ENCODE peak calls at places on chromosomes 12 and 14, in ten cellular contexts. I is neural crest cell; N is omental fat pad; K is CD8-positive, alpha-beta T cell; X is endodermal cell; S is astrocyte of the spinal cord; U is PC-3; L is stomach; T is AG10803; Y is progenitor cell of endocrine pancreas. J is an unnamed sample.
A peak's percentile ranks its signal among the peaks of the same experiment; 100 is the strongest.

GRCh38 chr12:131385313-131386166 is 325.4 kb upstream of the SFSWAP start:
- DNase-seq in I (no peak), N (no peak), K (no peak), X (no peak), S (no peak), U (no peak), L (no peak), T (no peak), Y (no peak), J (no peak)

GRCh38 chr14:49961270-49962222 is 68.7 kb downstream of the ARF6 start:
- DNase-seq in I (no peak), N (no peak), K (no peak), X (no peak), S (peak; percentile 29), U (peak; percentile 65), L (no peak), T (no peak), Y (no peak), J (no peak)

GRCh38 chr14:91108941-91109611 is 4.8 kb upstream of the DGLUCY start:
- DNase-seq in I (no peak), N (no peak), K (peak; percentile 6), X (no peak), S (peak; percentile 22), U (peak; percentile 35), L (peak; percentile 46), T (no peak), Y (no peak), J (no peak)

GRCh38 chr12:116455540-116456306 is 103.5 kb upstream of the MAP1LC3B2 start:
- DNase-seq in I (peak; percentile 19), N (peak; percentile 73), K (no peak), X (peak; percentile 65), S (peak; percentile 97), U (peak; percentile 83), L (peak; percentile 48), T (peak; percentile 96), Y (no peak), J (peak; percentile 28)

GRCh38 chr12:113111247-113111646 is 24.3 kb downstream of the RASAL1 start:
- DNase-seq in I (no peak), N (no peak), K (no peak), X (no peak), S (no peak), U (no peak), L (no peak), T (no peak), Y (no peak), J (no peak)

GRCh38 chr14:96888593-96888992 is 91.4 kb downstream of the VRK1 start:
- DNase-seq in I (no peak), N (no peak), K (no peak), X (peak; percentile 58), S (peak; percentile 11), U (no peak), L (no peak), T (no peak), Y (no peak), J (peak; percentile 24)

GRCh38 chr12:48973531-48973930 is 2.0 kb upstream of the WNT10B start:
- DNase-seq in I (no peak), N (no peak), K (no peak), X (peak; percentile 68), S (no peak), U (no peak), L (no peak), T (no peak), Y (no peak), J (no peak)

GRCh38 chr12:69662764-69663163 is 36.3 kb downstream of the BEST3 start:
- DNase-seq in I (no peak), N (no peak), K (no peak), X (no peak), S (no peak), U (no peak), L (no peak), T (no peak), Y (no peak), J (no peak)

GRCh38 chr12:89393551-89394121 is 41.3 kb upstream of the DUSP6 start:
- DNase-seq in I (no peak), N (no peak), K (no peak), X (no peak), S (no peak), U (no peak), L (no peak), T (no peak), Y (no peak), J (no peak)

GRCh38 chr12:110224379-110225304 is 56.4 kb upstream of the ATP2A2 start:
- DNase-seq in I (no peak), N (no peak), K (no peak), X (no peak), S (peak; percentile 88), U (peak; percentile 91), L (no peak), T (peak; percentile 91), Y (no peak), J (no peak)

GRCh38 chr12:80710727-80711066 is 3.3 kb downstream of the MYF6 start:
- DNase-seq in I (no peak), N (no peak), K (no peak), X (no peak), S (no peak), U (no peak), L (no peak), T (no peak), Y (no peak), J (no peak)

GRCh38 chr14:50091240-50091914 is 25.0 kb downstream of the VCPKMT start:
- DNase-seq in I (no peak), N (no peak), K (no peak), X (no peak), S (no peak), U (no peak), L (no peak), T (no peak), Y (no peak), J (no peak)

GRCh38 chr12:70334742-70335141 is 31.3 kb upstream of the KCNMB4 start:
- DNase-seq in I (no peak), N (no peak), K (no peak), X (no peak), S (no peak), U (no peak), L (no peak), T (no peak), Y (no peak), J (no peak)

GRCh38 chr14:77590845-77591506 is 25.5 kb downstream of the SPTLC2 start:
- DNase-seq in I (no peak), N (no peak), K (no peak), X (no peak), S (no peak), U (peak; percentile 82), L (no peak), T (no peak), Y (no peak), J (no peak)

DNA sequence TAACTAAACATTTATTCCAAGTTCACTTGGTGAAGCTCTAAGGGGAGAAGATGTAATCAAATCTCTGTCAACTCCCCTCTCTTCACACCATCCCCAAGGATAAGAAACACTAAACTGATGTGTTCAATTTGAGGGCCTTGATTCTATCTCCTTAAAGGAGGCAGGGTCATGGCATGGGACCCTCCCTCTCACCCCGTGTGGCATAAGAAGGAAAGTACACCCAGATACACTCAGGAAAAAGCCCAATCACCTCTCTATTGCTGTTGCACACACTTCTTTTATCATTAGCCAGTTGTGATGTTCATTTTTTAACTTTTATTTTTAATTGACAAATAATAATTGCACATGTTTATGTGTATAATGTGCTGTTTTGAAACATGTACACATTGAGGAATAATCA is 35.1 kb downstream of the WASHC3 start:
- DNase-seq in I (no peak), N (no peak), K (no peak), X (peak; percentile 53), S (no peak), U (no peak), L (no peak), T (no peak), Y (no peak), J (no peak)
- TF ChIP-seq CTCF in I (peak; percentile 32), N (no peak), K (no peak), X (peak; percentile 59), S (no peak), U (no peak), L (no peak), T (no peak), Y (peak; percentile 11), J (peak; percentile 12)

GRCh38 chr14:102672410-102672960 is 80.0 kb downstream of the RCOR1 start:
- DNase-seq in I (no peak), N (no peak), K (no peak), X (no peak), S (no peak), U (no peak), L (no peak), T (no peak), Y (no peak), J (no peak)
- TF ChIP-seq CTCF in I (peak; percentile 27), N (no peak), K (no peak), X (peak; percentile 38), S (no peak), U (no peak), L (no peak), T (no peak), Y (no peak), J (no peak)

DNA sequence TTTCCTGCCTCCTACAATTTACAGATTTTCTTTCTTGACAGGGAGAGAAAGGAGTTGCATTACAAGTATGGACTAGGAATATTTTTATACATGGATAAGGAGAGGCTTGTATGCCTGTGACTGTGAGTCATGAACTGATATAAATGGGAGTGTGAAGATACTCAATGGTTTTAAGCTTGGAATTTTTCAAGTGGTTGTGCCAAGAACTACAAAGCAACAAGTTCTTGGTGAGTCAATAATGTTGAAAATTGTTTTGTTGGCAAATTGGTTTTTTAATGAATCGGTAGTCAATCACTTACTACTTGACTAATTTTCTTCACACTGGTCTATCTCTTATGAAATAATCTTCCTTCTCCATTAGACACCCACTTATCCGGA is 58.9 kb upstream of the HMGA2 start:
- DNase-seq in I (no peak), N (no peak), K (no peak), X (no peak), S (peak; percentile 64), U (peak; percentile 62), L (no peak), T (peak; percentile 61), Y (no peak), J (no peak)
- TF ChIP-seq CTCF in I (no peak), N (no peak), K (no peak), X (no peak), S (no peak), U (no peak), L (no peak), T (no peak), Y (no peak), J (no peak)

GRCh38 chr12:21773263-21773741 is 1.2 kb downstream of the KCNJ8 start:
- DNase-seq in I (peak; percentile 36), N (no peak), K (no peak), X (peak; percentile 95), S (no peak), U (peak; percentile 11), L (no peak), T (peak; percentile 4), Y (peak; percentile 19), J (peak; percentile 63)
- TF ChIP-seq CTCF in I (peak; percentile 55), N (no peak), K (no peak), X (peak; percentile 98), S (peak; percentile 34), U (peak; percentile 56), L (no peak), T (peak; percentile 31), Y (peak; percentile 57), J (no peak)

GRCh38 chr12:43501705-43502104 is 50.3 kb downstream of the ADAMTS20 start:
- DNase-seq in I (no peak), N (no peak), K (no peak), X (no peak), S (peak; percentile 48), U (peak; percentile 47), L (no peak), T (peak; percentile 18), Y (no peak), J (no peak)
- TF ChIP-seq CTCF in I (peak; percentile 72), N (no peak), K (no peak), X (peak; percentile 82), S (peak; percentile 65), U (peak; percentile 85), L (no peak), T (peak; percentile 66), Y (peak; percentile 62), J (peak; percentile 19)